ENCODE peak calls at places on chromosomes 12 and 14, in seven cellular contexts. G is central memory CD4-positive, alpha-beta T cell; B is tibial artery; F is nucleus accumbens; S is Daoy; E is endothelial cell; H is substantia nigra. O is an unnamed sample.

GRCh38 chr14:100849432-100849831 is 23.5 kb downstream of the MEG3 start:
- DNase-seq in G (no peak), B (no peak), F (no peak), S (peak; percentile 30), E (no peak), H (no peak), O (no peak)

GRCh38 chr14:69259531-69260245 is at the start of gene GALNT16:
- DNase-seq in G (no peak), B (no peak), F (no peak), S (peak; percentile 32), E (peak; percentile 69), H (no peak), O (peak; percentile 41)

GRCh38 chr12:123180171-123180570 is 29.3 kb upstream of the PITPNM2 start:
- DNase-seq in G (no peak), B (no peak), F (no peak), S (no peak), E (no peak), H (no peak), O (no peak)

GRCh38 chr14:51929156-51929555 is 60.2 kb upstream of the RTRAF start:
- DNase-seq in G (no peak), B (no peak), F (no peak), S (peak; percentile 8), E (no peak), H (no peak), O (no peak)

GRCh38 chr14:47675489-47676300 is at the start of gene MDGA2:
- DNase-seq in G (no peak), B (no peak), F (peak; percentile 6), S (peak; percentile 52), E (peak; percentile 57), H (peak; percentile 17), O (peak; percentile 11)

GRCh38 chr14:99137913-99138571 is 134.0 kb downstream of the BCL11B start:
- DNase-seq in G (no peak), B (peak; percentile 34), F (no peak), S (no peak), E (no peak), H (no peak), O (no peak)

GRCh38 chr12:127628655-127629054 is 638.3 kb upstream of the TMEM132C start:
- DNase-seq in G (no peak), B (no peak), F (no peak), S (peak; percentile 56), E (no peak), H (no peak), O (no peak)

GRCh38 chr12:112122823-112123690 is 2.3 kb upstream of the TRAFD1 start:
- DNase-seq in G (no peak), B (no peak), F (no peak), S (peak; percentile 41), E (no peak), H (no peak), O (no peak)

GRCh38 chr14:87059060-87059827 is 933.7 kb downstream of the GALC start:
- DNase-seq in G (no peak), B (no peak), F (no peak), S (no peak), E (no peak), H (no peak), O (no peak)

GRCh38 chr12:127107744-127108143 is 1159.2 kb upstream of the TMEM132C start:
- DNase-seq in G (no peak), B (no peak), F (no peak), S (peak; percentile 58), E (no peak), H (no peak), O (no peak)

GRCh38 chr12:93547778-93548177 is 24.7 kb upstream of the SOCS2 start:
- DNase-seq in G (no peak), B (no peak), F (no peak), S (no peak), E (no peak), H (no peak), O (no peak)

GRCh38 chr12:27652174-27652763 is 44.0 kb upstream of the REP15 start:
- DNase-seq in G (peak; percentile 32), B (no peak), F (peak; percentile 69), S (peak; percentile 76), E (peak; percentile 73), H (no peak), O (peak; percentile 25)

GRCh38 chr14:99958380-99958779 is 106.8 kb upstream of the EVL start:
- DNase-seq in G (no peak), B (no peak), F (no peak), S (no peak), E (no peak), H (no peak), O (no peak)

GRCh38 chr12:6193853-6194815 is 6.1 kb upstream of the CD9 start:
- DNase-seq in G (no peak), B (no peak), F (no peak), S (no peak), E (no peak), H (no peak), O (peak; percentile 43)

GRCh38 chr14:92563359-92563758 is 49.8 kb downstream of the RIN3 start:
- DNase-seq in G (no peak), B (no peak), F (no peak), S (no peak), E (no peak), H (no peak), O (no peak)

GRCh38 chr14:100691395-100692025 is 35.2 kb upstream of the DLK1 start:
- DNase-seq in G (no peak), B (no peak), F (no peak), S (peak; percentile 69), E (no peak), H (no peak), O (no peak)

GRCh38 chr12:47828967-47829482 is 9.3 kb upstream of the HDAC7 start:
- DNase-seq in G (no peak), B (peak; percentile 95), F (no peak), S (peak; percentile 92), E (no peak), H (no peak), O (no peak)

GRCh38 chr14:99035712-99036593 is 236.0 kb downstream of the BCL11B start:
- DNase-seq in G (no peak), B (peak; percentile 97), F (peak; percentile 45), S (peak; percentile 97), E (peak; percentile 38), H (peak; percentile 31), O (no peak)

GRCh38 chr12:12017798-12018197 is 52.9 kb upstream of the BCL2L14 start:
- DNase-seq in G (no peak), B (no peak), F (no peak), S (peak; percentile 16), E (peak; percentile 18), H (no peak), O (no peak)

GRCh38 chr12:30098677-30099076 is 314.9 kb upstream of the TMTC1 start:
- DNase-seq in G (no peak), B (no peak), F (no peak), S (no peak), E (no peak), H (no peak), O (no peak)

GRCh38 chr12:63965936-63966602 is 121.6 kb downstream of the SRGAP1 start:
- DNase-seq in G (no peak), B (no peak), F (no peak), S (no peak), E (no peak), H (no peak), O (no peak)

GRCh38 chr12:123971770-123972447 is 722 bp downstream of the CCDC92 start:
- DNase-seq in G (peak; percentile 45), B (peak; percentile 70), F (no peak), S (peak; percentile 49), E (peak; percentile 27), H (no peak), O (peak; percentile 48)

GRCh38 chr12:20367731-20368652 is at the start of gene PDE3A:
- DNase-seq in G (no peak), B (peak; percentile 89), F (peak; percentile 12), S (peak; percentile 75), E (peak; percentile 67), H (peak; percentile 14), O (no peak)

GRCh38 chr14:103243764-103244737 is 90.0 kb upstream of the EIF5 start:
- DNase-seq in G (no peak), B (peak; percentile 6), F (no peak), S (no peak), E (no peak), H (no peak), O (no peak)

GRCh38 chr14:81219821-81220487 is 805 bp downstream of the GTF2A1 start:
- DNase-seq in G (peak; percentile 69), B (peak; percentile 74), F (no peak), S (peak; percentile 50), E (peak; percentile 33), H (no peak), O (peak; percentile 53)

GRCh38 chr12:63917864-63918742 is 73.6 kb downstream of the SRGAP1 start:
- DNase-seq in G (no peak), B (no peak), F (no peak), S (peak; percentile 77), E (no peak), H (no peak), O (no peak)

GRCh38 chr12:124952295-124952694 is 36.6 kb downstream of the DHX37 start:
- DNase-seq in G (no peak), B (no peak), F (no peak), S (no peak), E (no peak), H (no peak), O (no peak)

GRCh38 chr14:95527392-95528002 is 7.4 kb upstream of the GLRX5 start:
- DNase-seq in G (peak; percentile 52), B (no peak), F (no peak), S (peak; percentile 51), E (peak; percentile 31), H (no peak), O (no peak)

GRCh38 chr14:104746071-104746545 is 6.8 kb upstream of the SIVA1 start:
- DNase-seq in G (no peak), B (no peak), F (no peak), S (no peak), E (no peak), H (no peak), O (no peak)

GRCh38 chr14:21428930-21429329 is 27.0 kb downstream of the CHD8 start:
- DNase-seq in G (no peak), B (no peak), F (no peak), S (peak; percentile 10), E (no peak), H (no peak), O (no peak)

GRCh38 chr12:26047401-26048226 is 77.2 kb downstream of the BHLHE41 start:
- DNase-seq in G (no peak), B (no peak), F (no peak), S (no peak), E (no peak), H (no peak), O (no peak)

GRCh38 chr12:55743131-55743921 is 404 bp downstream of the GDF11 start:
- DNase-seq in G (peak; percentile 59), B (peak; percentile 69), F (peak; percentile 35), S (peak; percentile 81), E (peak; percentile 67), H (no peak), O (no peak)

GRCh38 chr14:53840444-53840843 is 116.2 kb downstream of the BMP4 start:
- DNase-seq in G (no peak), B (no peak), F (no peak), S (peak; percentile 57), E (no peak), H (no peak), O (no peak)

GRCh38 chr14:31921251-31921650 is 155.9 kb upstream of the ARHGAP5 start:
- DNase-seq in G (no peak), B (no peak), F (no peak), S (no peak), E (no peak), H (no peak), O (no peak)

GRCh38 chr12:93782854-93783253 is 105.7 kb downstream of the CRADD start:
- DNase-seq in G (no peak), B (no peak), F (no peak), S (no peak), E (no peak), H (no peak), O (no peak)

GRCh38 chr14:21241218-21241819 is 27.9 kb downstream of the HNRNPC start:
- DNase-seq in G (peak; percentile 29), B (no peak), F (no peak), S (no peak), E (no peak), H (no peak), O (no peak)

GRCh38 chr14:57182760-57183503 is 85.8 kb downstream of the EXOC5 start:
- DNase-seq in G (no peak), B (no peak), F (no peak), S (peak; percentile 51), E (peak; percentile 40), H (no peak), O (peak; percentile 13)

GRCh38 chr12:52788876-52789636 is 6.9 kb downstream of the KRT3 start:
- DNase-seq in G (no peak), B (no peak), F (no peak), S (no peak), E (no peak), H (no peak), O (no peak)

O was measured in NCI-H2227 treated with DMSO at 0.1 percent for 48 hours.